ENCODE peak calls at places on chromosomes 7 and 10, in ten cellular contexts. M, W, I, Y, T, O, X, B, J and K are unnamed samples.

GRCh38 chr10:47140752-47141348 is 159.1 kb upstream of the GDF10 start:
- DNase-seq in X (no peak), Y (no peak), T (no peak), O (no peak), I (no peak), J (no peak), M (no peak), B (no peak), W (no peak), K (no peak)

GRCh38 chr10:28633750-28634149 is 43.6 kb upstream of the BAMBI start:
- DNase-seq in O (no peak), T (no peak), X (no peak), Y (no peak), J (no peak), M (no peak), I (no peak), W (no peak), B (no peak), K (no peak)

GRCh38 chr7:33418251-33418701 is 288.9 kb downstream of the BBS9 start:
- DNase-seq in T (peak; percentile 38), O (no peak), B (peak; percentile 84), J (no peak), Y (no peak), M (no peak), I (no peak), X (peak; percentile 44), W (no peak), K (peak; percentile 37)

GRCh38 chr7:138316421-138317043 is 143.5 kb upstream of the TRIM24 start:
- DNase-seq in J (no peak), X (peak; percentile 3), I (no peak), O (no peak), M (no peak), T (no peak), B (no peak), Y (no peak), W (no peak), K (no peak)

GRCh38 chr10:122296363-122297120 is 25.4 kb downstream of the BTBD16 start:
- DNase-seq in M (no peak), Y (peak; percentile 23), X (no peak), W (no peak), O (no peak), J (no peak), T (no peak), B (no peak), I (no peak), K (no peak)

GRCh38 chr7:44463169-44463808 is 27.2 kb downstream of the NUDCD3 start:
- DNase-seq in I (no peak), B (no peak), J (no peak), M (no peak), T (no peak), O (no peak), X (peak; percentile 41), W (no peak), Y (no peak), K (peak; percentile 56)

GRCh38 chr10:132804785-132805426 is 19.0 kb upstream of the NKX6-2 start:
- DNase-seq in I (no peak), O (no peak), J (peak; percentile 22), T (no peak), M (no peak), B (no peak), X (no peak), Y (no peak), W (no peak), K (no peak)

GRCh38 chr7:116859323-116859722 is 3.1 kb upstream of the CAPZA2 start:
- DNase-seq in O (no peak), J (no peak), B (no peak), X (peak; percentile 88), M (no peak), T (peak; percentile 55), W (no peak), I (no peak), Y (no peak), K (no peak)

GRCh38 chr7:3117488-3118228 is 74.0 kb upstream of the CARD11 start:
- DNase-seq in Y (no peak), M (no peak), O (no peak), J (no peak), I (no peak), W (no peak), T (no peak), B (no peak), X (no peak), K (no peak)

GRCh38 chr10:17747883-17748550 is 4.0 kb upstream of the TMEM236 start:
- DNase-seq in B (no peak), W (no peak), X (peak; percentile 66), M (no peak), J (no peak), I (no peak), T (peak; percentile 37), O (no peak), Y (no peak), K (peak; percentile 3)

GRCh38 chr7:29946428-29947186 is 43.0 kb downstream of the SCRN1 start:
- DNase-seq in X (peak; percentile 54), O (no peak), M (no peak), B (no peak), I (no peak), J (peak; percentile 79), T (peak; percentile 41), W (no peak), Y (no peak), K (peak; percentile 81)

GRCh38 chr10:103540722-103541121 is 47.2 kb downstream of the NEURL1 start:
- DNase-seq in J (no peak), W (no peak), T (peak; percentile 8), M (no peak), B (no peak), O (no peak), X (peak; percentile 14), Y (no peak), I (no peak), K (peak; percentile 30)

GRCh38 chr10:89206402-89207180 is 526 bp downstream of the CH25H start:
- DNase-seq in W (no peak), I (peak; percentile 39), Y (peak; percentile 85), T (peak; percentile 52), M (peak; percentile 6), J (peak; percentile 62), B (no peak), O (peak; percentile 49), X (peak; percentile 34), K (no peak)